ENCODE peak calls at places on chromosomes 5 and 9, in ten cellular contexts. M, E, U, K, D, J, R, C, N and A are unnamed samples.

GRCh38 chr9:137989999-137990715 is 112.6 kb downstream of the CACNA1B start:
- DNase-seq in M (no peak), E (no peak), U (no peak), K (no peak), D (no peak), J (no peak), R (no peak), C (no peak), N (no peak), A (peak)

GRCh38 chr5:152007556-152007955 is 82.9 kb upstream of the GLRA1 start:
- DNase-seq in M (no peak), E (no peak), U (no peak), K (no peak), D (no peak), J (no peak), R (no peak), C (peak), N (no peak), A (no peak)

GRCh38 chr5:127909078-127909477 is 174.5 kb upstream of the SLC12A2 start:
- DNase-seq in M (no peak), E (peak), U (no peak), K (no peak), D (no peak), J (no peak), R (no peak), C (peak), N (peak), A (no peak)

GRCh38 chr5:126939887-126940286 is 90.5 kb downstream of the MARCHF3 start:
- DNase-seq in M (no peak), E (no peak), U (no peak), K (no peak), D (no peak), J (no peak), R (no peak), C (no peak), N (no peak), A (no peak)

GRCh38 chr9:121785673-121786542 is 134.5 kb downstream of the DAB2IP start:
- DNase-seq in M (peak), E (no peak), U (no peak), K (no peak), D (no peak), J (no peak), R (no peak), C (no peak), N (no peak), A (peak)

GRCh38 chr9:38311382-38312270 is 80.9 kb upstream of the ALDH1B1 start:
- DNase-seq in M (no peak), E (no peak), U (no peak), K (no peak), D (no peak), J (no peak), R (no peak), C (peak), N (peak), A (peak)

GRCh38 chr5:38613475-38613874 is 57.0 kb upstream of the LIFR start:
- DNase-seq in M (no peak), E (no peak), U (no peak), K (no peak), D (no peak), J (no peak), R (no peak), C (no peak), N (no peak), A (no peak)

GRCh38 chr9:34653131-34653530 is 1.1 kb downstream of the IL11RA start:
- DNase-seq in M (no peak), E (no peak), U (no peak), K (no peak), D (no peak), J (no peak), R (peak), C (no peak), N (peak), A (no peak)

GRCh38 chr5:40436535-40437237 is 243.0 kb upstream of the PTGER4 start:
- DNase-seq in M (no peak), E (no peak), U (no peak), K (no peak), D (no peak), J (no peak), R (no peak), C (no peak), N (no peak), A (no peak)

GRCh38 chr9:29322240-29322639 is 1749.0 kb upstream of the C9orf72 start:
- DNase-seq in M (no peak), E (no peak), U (no peak), K (no peak), D (no peak), J (no peak), R (no peak), C (no peak), N (no peak), A (no peak)

GRCh38 chr9:547309-547708 is 294.2 kb upstream of the DMRT1 start:
- DNase-seq in M (no peak), E (no peak), U (no peak), K (no peak), D (no peak), J (no peak), R (no peak), C (no peak), N (no peak), A (no peak)

GRCh38 chr9:82600536-82601271 is 462.2 kb downstream of the RASEF start:
- DNase-seq in M (no peak), E (no peak), U (no peak), K (no peak), D (peak), J (no peak), R (no peak), C (no peak), N (no peak), A (no peak)

GRCh38 chr9:76423216-76424177 is 29.3 kb upstream of the RFK start:
- DNase-seq in M (no peak), E (no peak), U (no peak), K (no peak), D (no peak), J (no peak), R (no peak), C (no peak), N (no peak), A (no peak)

GRCh38 chr5:94461131-94461530 is 157.3 kb downstream of the KIAA0825 start:
- DNase-seq in M (no peak), E (no peak), U (no peak), K (no peak), D (no peak), J (no peak), R (no peak), C (no peak), N (no peak), A (no peak)

GRCh38 chr9:31671011-31671410 is 713.4 kb upstream of the ACO1 start:
- DNase-seq in M (no peak), E (no peak), U (no peak), K (no peak), D (no peak), J (no peak), R (no peak), C (no peak), N (no peak), A (no peak)

GRCh38 chr9:114282507-114282906 is 40.4 kb upstream of the ORM1 start:
- DNase-seq in M (no peak), E (no peak), U (no peak), K (no peak), D (no peak), J (peak), R (no peak), C (no peak), N (no peak), A (no peak)

GRCh38 chr9:77449177-77450092 is 198.7 kb downstream of the GNA14 start:
- DNase-seq in M (no peak), E (peak), U (no peak), K (no peak), D (no peak), J (no peak), R (no peak), C (no peak), N (peak), A (no peak)

GRCh38 chr5:82467006-82467561 is 188.9 kb upstream of the RPS23 start:
- DNase-seq in M (no peak), E (peak), U (no peak), K (no peak), D (peak), J (no peak), R (peak), C (peak), N (no peak), A (no peak)

GRCh38 chr5:140224658-140225057 is 49.7 kb downstream of the CYSTM1 start:
- DNase-seq in M (no peak), E (no peak), U (no peak), K (no peak), D (no peak), J (no peak), R (no peak), C (no peak), N (no peak), A (no peak)

GRCh38 chr9:81578606-81579005 is 110.7 kb downstream of the TLE1 start:
- DNase-seq in M (no peak), E (peak), U (no peak), K (no peak), D (no peak), J (no peak), R (no peak), C (no peak), N (peak), A (no peak)

GRCh38 chr9:14372437-14373318 is 58.7 kb upstream of the NFIB start:
- DNase-seq in M (no peak), E (peak), U (no peak), K (no peak), D (peak), J (no peak), R (no peak), C (peak), N (peak), A (no peak)

GRCh38 chr9:32635362-32635761 is at the start of gene TAF1L:
- DNase-seq in M (no peak), E (no peak), U (no peak), K (no peak), D (no peak), J (no peak), R (no peak), C (no peak), N (no peak), A (no peak)

GRCh38 chr5:84248013-84248412 is 136.7 kb downstream of the EDIL3 start:
- DNase-seq in M (no peak), E (no peak), U (no peak), K (no peak), D (no peak), J (no peak), R (no peak), C (no peak), N (peak), A (no peak)

GRCh38 chr9:135326141-135326540 is 153.4 kb upstream of the PPP1R26 start:
- DNase-seq in M (no peak), E (no peak), U (no peak), K (peak), D (peak), J (peak), R (no peak), C (no peak), N (no peak), A (peak)

GRCh38 chr5:66796306-66797292 is 200.4 kb downstream of the MAST4 start:
- DNase-seq in M (no peak), E (no peak), U (no peak), K (no peak), D (no peak), J (no peak), R (no peak), C (peak), N (no peak), A (no peak)

GRCh38 chr9:124001865-124002525 is 9.6 kb upstream of the LHX2 start:
- DNase-seq in M (no peak), E (no peak), U (no peak), K (no peak), D (no peak), J (no peak), R (no peak), C (no peak), N (no peak), A (no peak)

GRCh38 chr5:146947181-146947941 is 68.8 kb upstream of the PPP2R2B start:
- DNase-seq in M (no peak), E (no peak), U (no peak), K (no peak), D (no peak), J (no peak), R (no peak), C (peak), N (no peak), A (no peak)

GRCh38 chr9:95771556-95772280 is 103.8 kb upstream of the ERCC6L2 start:
- DNase-seq in M (peak), E (no peak), U (no peak), K (no peak), D (peak), J (no peak), R (no peak), C (no peak), N (peak), A (no peak)

GRCh38 chr9:131758972-131759647 is 19.2 kb upstream of the RAPGEF1 start:
- DNase-seq in M (no peak), E (no peak), U (no peak), K (no peak), D (no peak), J (no peak), R (no peak), C (no peak), N (no peak), A (no peak)

GRCh38 chr5:58107704-58108103 is 352.2 kb downstream of the PLK2 start:
- DNase-seq in M (no peak), E (peak), U (no peak), K (no peak), D (no peak), J (no peak), R (no peak), C (no peak), N (peak), A (no peak)

GRCh38 chr5:151954271-151954670 is 29.6 kb upstream of the GLRA1 start:
- DNase-seq in M (no peak), E (no peak), U (no peak), K (no peak), D (no peak), J (no peak), R (no peak), C (no peak), N (no peak), A (no peak)

GRCh38 chr9:35903049-35903448 is 3.0 kb upstream of the HRCT1 start:
- DNase-seq in M (no peak), E (no peak), U (no peak), K (no peak), D (no peak), J (no peak), R (no peak), C (peak), N (peak), A (peak)

GRCh38 chr9:20771721-20772120 is 87.7 kb downstream of the FOCAD start:
- DNase-seq in M (no peak), E (no peak), U (no peak), K (no peak), D (no peak), J (no peak), R (no peak), C (no peak), N (no peak), A (no peak)

GRCh38 chr5:172065431-172066065 is 59.1 kb upstream of the FBXW11 start:
- DNase-seq in M (no peak), E (no peak), U (no peak), K (no peak), D (no peak), J (no peak), R (no peak), C (no peak), N (peak), A (no peak)

GRCh38 chr9:89427621-89428221 is 70.2 kb downstream of the SEMA4D start:
- DNase-seq in M (no peak), E (no peak), U (no peak), K (no peak), D (no peak), J (no peak), R (no peak), C (no peak), N (no peak), A (no peak)

GRCh38 chr9:106954562-106954961 is 91.6 kb downstream of the ZNF462 start:
- DNase-seq in M (no peak), E (no peak), U (no peak), K (no peak), D (no peak), J (no peak), R (no peak), C (no peak), N (no peak), A (no peak)

GRCh38 chr9:71681708-71682268 is 86.5 kb downstream of the CEMIP2 start:
- DNase-seq in M (peak), E (no peak), U (no peak), K (no peak), D (no peak), J (no peak), R (no peak), C (no peak), N (peak), A (no peak)

GRCh38 chr5:78916044-78916443 is 69.1 kb downstream of the ARSB start:
- DNase-seq in M (no peak), E (no peak), U (no peak), K (no peak), D (no peak), J (no peak), R (no peak), C (no peak), N (no peak), A (no peak)

GRCh38 chr5:78922879-78923621 is 62.1 kb downstream of the ARSB start:
- DNase-seq in M (no peak), E (no peak), U (no peak), K (no peak), D (no peak), J (no peak), R (no peak), C (no peak), N (no peak), A (no peak)

GRCh38 chr5:78923622-78923970 is 61.5 kb downstream of the ARSB start:
- DNase-seq in M (no peak), E (no peak), U (no peak), K (no peak), D (no peak), J (no peak), R (no peak), C (no peak), N (no peak), A (no peak)

GRCh38 chr5:78925102-78925876 is 59.8 kb downstream of the ARSB start:
- DNase-seq in M (no peak), E (no peak), U (no peak), K (no peak), D (no peak), J (no peak), R (no peak), C (no peak), N (no peak), A (no peak)

DNA sequence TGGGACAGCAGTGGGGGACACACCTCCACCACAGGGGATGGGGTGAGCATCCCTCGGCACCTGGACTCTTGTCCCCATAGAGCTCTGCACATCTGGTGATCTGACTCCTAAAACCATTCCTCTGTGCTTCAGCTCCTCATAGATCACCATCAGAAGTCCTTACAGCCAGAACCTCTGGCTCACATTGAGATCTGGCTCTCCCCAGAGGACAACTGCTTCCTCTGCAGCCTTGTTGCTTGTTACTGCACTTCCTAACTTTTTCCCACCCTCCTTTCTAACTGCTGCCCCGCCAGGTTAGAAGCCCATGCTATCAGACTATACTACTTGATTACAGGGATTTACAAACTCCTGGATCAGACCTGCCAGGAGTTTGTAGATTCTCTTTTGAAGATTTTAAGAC is 64.5 kb downstream of the ARSB start:
- DNase-seq in M (no peak), E (no peak), U (no peak), K (no peak), D (peak), J (no peak), R (no peak), C (peak), N (peak), A (no peak)
- TF ChIP-seq CTCF in M (no peak), E (peak), U (no peak), K (no peak), D (peak), J (no peak), R (peak), C (peak), N (peak), A (peak)

GRCh38 chr5:111461261-111461671 is 51.1 kb downstream of the STARD4 start:
- DNase-seq in M (no peak), E (no peak), U (no peak), K (no peak), D (no peak), J (no peak), R (no peak), C (peak), N (no peak), A (no peak)
- TF ChIP-seq CTCF in M (no peak), E (peak), U (no peak), K (no peak), D (no peak), J (no peak), R (no peak), C (peak), N (peak), A (peak)

GRCh38 chr9:115364991-115365390 is 247.0 kb upstream of the TNC start:
- DNase-seq in M (no peak), E (no peak), U (no peak), K (no peak), D (no peak), J (no peak), R (no peak), C (no peak), N (peak), A (no peak)

GRCh38 chr9:115362101-115362500 is 244.1 kb upstream of the TNC start:
- DNase-seq in M (no peak), E (no peak), U (no peak), K (no peak), D (no peak), J (no peak), R (no peak), C (no peak), N (no peak), A (no peak)

GRCh38 chr9:115359011-115359780 is 241.2 kb upstream of the TNC start:
- DNase-seq in M (no peak), E (no peak), U (no peak), K (no peak), D (no peak), J (no peak), R (no peak), C (no peak), N (peak), A (no peak)

DNA sequence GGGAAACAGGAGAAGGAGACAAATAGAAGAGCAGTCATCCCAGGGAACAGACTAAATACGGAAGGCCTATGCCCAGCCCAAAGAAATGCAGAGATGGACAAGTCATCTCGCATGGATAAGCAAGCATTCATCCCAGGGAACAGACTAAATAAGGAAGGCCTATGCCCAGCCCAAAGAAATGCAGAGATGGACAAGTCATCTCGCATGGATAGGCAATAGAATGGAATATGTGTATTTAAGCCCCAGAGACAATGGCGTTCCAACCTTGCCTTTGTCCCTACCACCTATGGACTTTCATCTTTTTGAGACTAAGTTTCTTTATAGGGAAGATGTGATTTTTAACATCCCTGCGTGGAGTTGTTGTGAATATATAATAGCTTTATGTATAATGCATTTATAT is 242.2 kb upstream of the TNC start:
- DNase-seq in M (no peak), E (no peak), U (no peak), K (no peak), D (no peak), J (no peak), R (no peak), C (no peak), N (no peak), A (no peak)
- TF ChIP-seq CTCF in M (no peak), E (no peak), U (no peak), K (no peak), D (no peak), J (no peak), R (no peak), C (no peak), N (no peak), A (no peak)

GRCh38 chr5:157290981-157291711 is 25.2 kb downstream of the CYFIP2 start:
- DNase-seq in M (peak), E (no peak), U (no peak), K (no peak), D (no peak), J (peak), R (no peak), C (no peak), N (peak), A (peak)

GRCh38 chr5:157290156-157290980 is 24.4 kb downstream of the CYFIP2 start:
- DNase-seq in M (no peak), E (peak), U (no peak), K (no peak), D (no peak), J (no peak), R (no peak), C (no peak), N (peak), A (peak)

GRCh38 chr5:157295247-157295646 is 29.3 kb downstream of the CYFIP2 start:
- DNase-seq in M (no peak), E (no peak), U (no peak), K (no peak), D (no peak), J (no peak), R (no peak), C (no peak), N (no peak), A (no peak)

GRCh38 chr5:157292599-157292998 is 26.7 kb downstream of the CYFIP2 start:
- DNase-seq in M (no peak), E (no peak), U (no peak), K (no peak), D (no peak), J (no peak), R (no peak), C (no peak), N (no peak), A (no peak)

DNA sequence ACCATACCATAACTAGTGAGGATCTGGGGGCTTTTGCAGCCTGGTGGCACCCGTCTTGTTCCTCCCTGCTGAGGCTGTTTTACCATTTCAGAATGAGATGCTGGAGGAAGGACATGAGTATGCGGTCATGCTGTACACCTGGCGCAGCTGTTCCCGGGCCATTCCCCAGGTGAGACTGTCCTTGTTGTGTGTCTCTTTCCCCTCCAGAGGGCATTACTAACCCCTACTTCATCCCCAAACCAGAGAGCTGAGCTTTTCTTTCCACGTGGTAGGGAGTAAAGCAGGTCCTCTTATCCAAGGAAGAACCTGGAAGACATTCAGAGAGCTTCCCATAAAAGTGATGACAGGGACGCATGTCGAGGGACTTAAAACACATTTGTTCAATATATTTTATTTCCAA is 28.8 kb downstream of the CYFIP2 start:
- DNase-seq in M (no peak), E (no peak), U (no peak), K (no peak), D (no peak), J (no peak), R (no peak), C (peak), N (no peak), A (peak)
- TF ChIP-seq CTCF in M (no peak), E (no peak), U (no peak), K (no peak), D (no peak), J (no peak), R (no peak), C (peak), N (no peak), A (no peak)